ENCODE peak calls at places on chromosomes 16 and 17, in five cellular contexts. D is activated gamma-delta T cell treated with Interleukin-2 at 50 U/mL for 16 hours; Q is stimulated activated CD4-positive, alpha-beta T cell treated with anti-CD3 and anti-CD28 coated beads, TNF-alpha, amount 100 ng/mL, for 1 hour; N is AG04449; T is activated CD4-positive, alpha-beta T cell treated with anti-CD3 and anti-CD28 coated beads for 36 hours. W is an unnamed sample.

GRCh38 chr17:80663783-80664206 is 119.2 kb downstream of the RPTOR start:
- DNase-seq in D (peak), Q (no peak), N (no peak), T (peak), W (peak)

GRCh38 chr17:4365628-4366311 is 705 bp downstream of the UBE2G1 start:
- DNase-seq in D (peak), Q (no peak), N (no peak), T (peak), W (peak)

GRCh38 chr16:68732741-68733399 is 4.2 kb upstream of the CDH1 start:
- DNase-seq in D (no peak), Q (no peak), N (no peak), T (no peak), W (no peak)

GRCh38 chr17:76812248-76812647 is 56.0 kb upstream of the MGAT5B start:
- DNase-seq in D (no peak), Q (no peak), N (no peak), T (no peak), W (no peak)

GRCh38 chr16:24755201-24755874 is 25.9 kb downstream of the TNRC6A start:
- DNase-seq in D (no peak), Q (no peak), N (no peak), T (no peak), W (no peak)

GRCh38 chr16:30491744-30492308 is 19.3 kb downstream of the ITGAL start:
- DNase-seq in D (peak), Q (no peak), N (no peak), T (peak), W (peak)

GRCh38 chr17:76490112-76490710 is 11.0 kb downstream of the RHBDF2 start:
- DNase-seq in D (no peak), Q (no peak), N (no peak), T (no peak), W (no peak)

GRCh38 chr17:40327735-40328385 is 18.9 kb downstream of the RARA start:
- DNase-seq in D (no peak), Q (no peak), N (no peak), T (no peak), W (no peak)

GRCh38 chr17:38425744-38426143 is 2.5 kb upstream of the ARHGAP23 start:
- DNase-seq in D (no peak), Q (no peak), N (no peak), T (no peak), W (no peak)

GRCh38 chr17:81710514-81711308 is 1.4 kb upstream of the SLC25A10 start:
- DNase-seq in D (no peak), Q (no peak), N (no peak), T (peak), W (no peak)

GRCh38 chr16:53099318-53100130 is 44.7 kb downstream of the CHD9 start:
- DNase-seq in D (peak), Q (no peak), N (no peak), T (peak), W (peak)

GRCh38 chr16:30728321-30728720 is 19.9 kb upstream of the PHKG2 start:
- DNase-seq in D (no peak), Q (no peak), N (no peak), T (no peak), W (no peak)

GRCh38 chr17:38322156-38322779 is 21.5 kb downstream of the GPR179 start:
- DNase-seq in D (peak), Q (peak), N (no peak), T (peak), W (peak)

GRCh38 chr17:17913695-17914332 is 58.4 kb downstream of the TOM1L2 start:
- DNase-seq in D (peak), Q (no peak), N (peak), T (peak), W (peak)

GRCh38 chr16:2341456-2342447 is 1.2 kb upstream of the ABCA3 start:
- DNase-seq in D (no peak), Q (no peak), N (no peak), T (peak), W (no peak)

GRCh38 chr17:55693244-55694216 is 29.1 kb downstream of the TMEM100 start:
- DNase-seq in D (no peak), Q (no peak), N (no peak), T (no peak), W (peak)

GRCh38 chr16:30027588-30028437 is 3.3 kb downstream of the TLCD3B start:
- DNase-seq in D (no peak), Q (no peak), N (no peak), T (no peak), W (no peak)

GRCh38 chr17:45649796-45650195 is 134.3 kb upstream of the CRHR1 start:
- DNase-seq in D (no peak), Q (no peak), N (no peak), T (no peak), W (no peak)

GRCh38 chr17:2815781-2816185 is 19.5 kb downstream of the RAP1GAP2 start:
- DNase-seq in D (no peak), Q (no peak), N (no peak), T (no peak), W (no peak)

GRCh38 chr17:4130715-4131114 is 12.1 kb downstream of the ZZEF1 start:
- DNase-seq in D (no peak), Q (no peak), N (no peak), T (no peak), W (peak)

GRCh38 chr17:40350410-40351184 is 13.9 kb downstream of the GJD3 start:
- DNase-seq in D (no peak), Q (no peak), N (no peak), T (no peak), W (no peak)

GRCh38 chr17:31686495-31686894 is 172.5 kb downstream of the COPRS start:
- DNase-seq in D (no peak), Q (no peak), N (no peak), T (no peak), W (no peak)

GRCh38 chr17:9977175-9977574 is 72.1 kb upstream of the RCVRN start:
- DNase-seq in D (no peak), Q (no peak), N (no peak), T (no peak), W (no peak)

GRCh38 chr16:80931985-80932720 is 74.5 kb downstream of the CMC2 start:
- DNase-seq in D (no peak), Q (no peak), N (no peak), T (peak), W (peak)

GRCh38 chr16:89507219-89507833 is 877 bp upstream of the SPG7 start:
- DNase-seq in D (no peak), Q (no peak), N (no peak), T (peak), W (no peak)

GRCh38 chr16:75227361-75228142 is 8.8 kb downstream of the CTRB1 start:
- DNase-seq in D (no peak), Q (no peak), N (no peak), T (no peak), W (no peak)

GRCh38 chr16:7953360-7953759 is 620.7 kb downstream of the RBFOX1 start:
- DNase-seq in D (no peak), Q (no peak), N (no peak), T (no peak), W (no peak)

GRCh38 chr16:25187491-25187795 is 29.3 kb upstream of the AQP8 start:
- DNase-seq in D (no peak), Q (no peak), N (no peak), T (no peak), W (no peak)

GRCh38 chr17:76411247-76411646 is 26.8 kb downstream of the SPHK1 start:
- DNase-seq in D (no peak), Q (no peak), N (no peak), T (no peak), W (no peak)

GRCh38 chr16:56349086-56349415 is 76.3 kb downstream of the AMFR start:
- DNase-seq in D (no peak), Q (no peak), N (no peak), T (no peak), W (no peak)

GRCh38 chr17:60229189-60229802 is 79.5 kb downstream of the CA4 start:
- DNase-seq in D (no peak), Q (no peak), N (no peak), T (no peak), W (no peak)

GRCh38 chr16:82643136-82643535 is 16.4 kb downstream of the CDH13 start:
- DNase-seq in D (no peak), Q (no peak), N (no peak), T (no peak), W (no peak)

GRCh38 chr17:77495575-77495974 is 354.8 kb downstream of the SEC14L1 start:
- DNase-seq in D (no peak), Q (no peak), N (no peak), T (peak), W (no peak)

GRCh38 chr17:17502741-17503565 is 6.8 kb upstream of the RASD1 start:
- DNase-seq in D (no peak), Q (no peak), N (no peak), T (no peak), W (no peak)

GRCh38 chr17:80917716-80918560 is 73.7 kb upstream of the CHMP6 start:
- DNase-seq in D (no peak), Q (no peak), N (no peak), T (no peak), W (no peak)

GRCh38 chr16:87297407-87297806 is 19.8 kb downstream of the C16orf95 start:
- DNase-seq in D (no peak), Q (no peak), N (no peak), T (no peak), W (no peak)

W was measured in mucosa of gallbladder.